ENCODE peak calls at places on chromosomes 4 and X, in six cellular contexts. R is mesenchymal stem cell, T is IMR-90, W is neuronal stem cell, H is mesendoderm, P is H1. G is an unnamed sample.

GRCh38 chrX:101386542-101386885 is 523 bp upstream of the BTK start:
- DNase-seq in T (no peak), R (no peak), P (no peak), H (no peak), W (no peak), G (no peak)

GRCh38 chr4:11149612-11150259 is 279.0 kb downstream of the HS3ST1 start:
- DNase-seq in H (no peak), W (no peak), T (no peak), P (no peak), R (no peak), G (no peak)

GRCh38 chr4:88097301-88097700 is 61.1 kb downstream of the ABCG2 start:
- DNase-seq in R (peak), H (no peak), T (peak), P (no peak), W (no peak), G (peak)

GRCh38 chr4:1660948-1661677 is 23.0 kb downstream of the FAM53A start:
- DNase-seq in R (no peak), P (no peak), W (no peak), H (no peak), T (no peak), G (no peak)

GRCh38 chr4:175807596-175807995 is 4.5 kb downstream of the GPM6A start:
- DNase-seq in H (no peak), R (no peak), W (no peak), P (no peak), T (no peak), G (no peak)

GRCh38 chr4:86522349-86522748 is 71.8 kb upstream of the PTPN13 start:
- DNase-seq in T (no peak), H (no peak), W (no peak), R (no peak), P (no peak), G (peak)

GRCh38 chr4:56055027-56055976 is 106.6 kb downstream of the CEP135 start:
- DNase-seq in T (no peak), R (peak), H (peak), P (no peak), W (peak), G (no peak)

GRCh38 chr4:123953556-123953955 is 557.0 kb downstream of the SPRY1 start:
- DNase-seq in W (no peak), P (no peak), T (no peak), H (peak), R (no peak), G (no peak)

GRCh38 chrX:444305-444704 is 57.6 kb upstream of the PPP2R3B start:
- DNase-seq in R (no peak), H (no peak), P (no peak), T (no peak), W (no peak), G (no peak)

DNA sequence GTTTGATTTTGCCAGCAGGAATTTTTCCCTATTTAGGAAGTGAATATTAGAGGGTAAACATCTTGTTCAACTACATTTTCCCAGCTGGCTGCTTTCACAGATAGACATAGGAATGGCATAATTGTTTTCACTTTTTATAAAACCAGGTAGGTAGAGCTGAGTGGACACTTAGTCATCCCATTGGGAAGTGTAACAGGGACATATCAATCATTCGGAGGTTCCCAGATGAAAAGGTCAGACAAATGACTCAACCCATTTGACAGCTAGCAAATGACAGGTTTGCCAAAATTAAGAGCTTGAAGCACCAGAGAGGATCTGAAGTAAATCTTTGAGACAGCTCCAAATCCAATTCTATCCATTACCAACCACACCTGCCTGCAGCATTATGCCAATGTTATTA is 205.3 kb downstream of the SLC39A8 start:
- DNase-seq in H (no peak), T (no peak), R (no peak), W (no peak), P (no peak), G (peak)
- H3K23ac ChIP-seq in H (no peak), T (no peak), R (no peak), W (no peak), P (no peak), G (no peak)

GRCh38 chrX:70336767-70337166 is 46.9 kb downstream of the KIF4A start:
- DNase-seq in R (no peak), T (no peak), W (no peak), H (no peak), P (no peak), G (no peak)
- H3K4me3 ChIP-seq in R (no peak), T (no peak), W (no peak), H (no peak), P (no peak), G (no peak)

GRCh38 chrX:63525491-63525890 is 174.4 kb upstream of the SPIN4 start:
- DNase-seq in W (no peak), P (no peak), H (no peak), R (no peak), T (no peak), G (no peak)
- H3K23ac ChIP-seq in W (no peak), P (no peak), H (no peak), R (no peak), T (no peak), G (no peak)

GRCh38 chrX:107773906-107774435 is 1.6 kb downstream of the TSC22D3 start:
- DNase-seq in H (no peak), T (no peak), R (no peak), W (no peak), P (no peak), G (no peak)
- H3K4me3 ChIP-seq in H (no peak), T (no peak), R (no peak), W (no peak), P (no peak), G (no peak)

GRCh38 chrX:11103751-11104150 is 7.4 kb upstream of the HCCS start:
- DNase-seq in W (no peak), H (no peak), T (no peak), R (no peak), P (no peak), G (no peak)

GRCh38 chrX:11103006-11103405 is 8.1 kb upstream of the HCCS start:
- DNase-seq in R (peak), W (no peak), T (no peak), H (no peak), P (no peak), G (no peak)

GRCh38 chrX:11097920-11098319 is 13.2 kb upstream of the HCCS start:
- DNase-seq in H (no peak), T (no peak), R (no peak), W (no peak), P (no peak), G (no peak)

GRCh38 chrX:11100281-11101035 is 10.7 kb upstream of the HCCS start:
- DNase-seq in W (peak), P (no peak), T (peak), H (peak), R (peak), G (peak)

GRCh38 chrX:11099465-11099864 is 11.7 kb upstream of the HCCS start:
- DNase-seq in R (no peak), T (no peak), H (no peak), W (no peak), P (no peak), G (no peak)
- H3K23ac ChIP-seq in R (no peak), T (no peak), H (no peak), W (no peak), P (no peak), G (no peak)

GRCh38 chr4:147492761-147493160 is 11.9 kb downstream of the EDNRA start:
- DNase-seq in H (no peak), P (no peak), T (peak), W (no peak), R (peak), G (no peak)
- H3K4me3 ChIP-seq in H (no peak), P (no peak), T (no peak), W (no peak), R (peak), G (no peak)

GRCh38 chrX:30800901-30801300 is 88.2 kb downstream of the TAB3 start:
- DNase-seq in T (no peak), P (no peak), W (no peak), H (no peak), R (no peak), G (no peak)

GRCh38 chrX:30795981-30796958 is 92.8 kb downstream of the TAB3 start:
- DNase-seq in H (no peak), R (no peak), W (no peak), T (no peak), P (no peak), G (no peak)

GRCh38 chrX:30794497-30794896 is 94.6 kb downstream of the TAB3 start:
- DNase-seq in H (no peak), P (no peak), W (no peak), R (no peak), T (no peak), G (no peak)

GRCh38 chrX:30798810-30799209 is 90.2 kb downstream of the TAB3 start:
- DNase-seq in T (no peak), R (no peak), P (no peak), W (no peak), H (no peak), G (no peak)

DNA sequence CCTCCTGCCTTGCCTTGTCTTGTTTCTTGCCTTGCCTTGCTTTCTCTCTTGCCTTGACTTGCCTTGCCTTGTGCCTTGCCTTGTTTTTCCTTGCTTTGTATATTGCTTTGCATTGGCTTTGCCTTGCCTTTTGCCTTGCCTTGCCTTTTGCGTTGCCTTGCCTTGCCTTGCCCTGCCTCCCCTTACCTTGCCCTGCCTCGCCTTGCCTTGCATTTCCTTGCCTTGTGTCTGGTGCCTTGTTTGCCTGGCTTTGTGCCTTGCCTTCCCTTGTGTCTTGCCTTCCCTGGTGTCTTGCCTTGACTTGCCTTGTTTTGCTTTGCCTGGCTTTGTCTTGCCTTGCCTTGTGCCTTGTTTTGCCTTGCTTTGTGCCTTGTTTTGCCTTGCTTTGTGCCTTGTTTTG is 89.7 kb downstream of the TAB3 start:
- DNase-seq in T (no peak), W (no peak), R (no peak), H (no peak), P (no peak), G (no peak)
- H3K23ac ChIP-seq in T (no peak), W (no peak), R (no peak), H (no peak), P (no peak), G (no peak)

GRCh38 chr4:121693450-121693849 is 3.3 kb downstream of the ANXA5 start:
- DNase-seq in W (no peak), T (peak), P (no peak), R (no peak), H (no peak), G (no peak)
- H3K4me3 ChIP-seq in W (no peak), T (peak), P (no peak), R (peak), H (no peak), G (no peak)